ENCODE peak calls at places on chromosomes 12 and 14, in nine cellular contexts. One of them, this sample, is unnamed.

GRCh38 chr12:44076892-44077291 is 241.0 kb downstream of the TMEM117 start:
- DNase-seq in CD8-positive, alpha-beta T cell: no peak
- DNase-seq in PC-9: no peak
- DNase-seq in lower lobe of right lung: no peak
- DNase-seq in fibroblast of pulmonary artery: no peak
- DNase-seq in GM12864: no peak
- DNase-seq in ascending aorta: no peak
- DNase-seq in A549: no peak
- DNase-seq in body of pancreas: no peak
- DNase-seq in this sample: no peak

GRCh38 chr12:6626654-6627283 is 9.0 kb downstream of the LPAR5 start:
- DNase-seq in A549: no peak
- DNase-seq in fibroblast of pulmonary artery: peak
- DNase-seq in lower lobe of right lung: no peak
- DNase-seq in GM12864: no peak
- DNase-seq in ascending aorta: no peak
- DNase-seq in CD8-positive, alpha-beta T cell: peak
- DNase-seq in PC-9: no peak
- DNase-seq in body of pancreas: no peak
- DNase-seq in this sample: no peak

GRCh38 chr14:90511795-90512331 is 115.0 kb downstream of the CALM1 start:
- DNase-seq in CD8-positive, alpha-beta T cell: no peak
- DNase-seq in ascending aorta: no peak
- DNase-seq in PC-9: no peak
- DNase-seq in fibroblast of pulmonary artery: no peak
- DNase-seq in lower lobe of right lung: no peak
- DNase-seq in GM12864: no peak
- DNase-seq in body of pancreas: no peak
- DNase-seq in A549: no peak
- DNase-seq in this sample: no peak

GRCh38 chr12:92871121-92871520 is 58.0 kb downstream of the EEA1 start:
- DNase-seq in lower lobe of right lung: no peak
- DNase-seq in ascending aorta: no peak
- DNase-seq in GM12864: no peak
- DNase-seq in body of pancreas: no peak
- DNase-seq in A549: no peak
- DNase-seq in CD8-positive, alpha-beta T cell: no peak
- DNase-seq in fibroblast of pulmonary artery: no peak
- DNase-seq in PC-9: no peak
- DNase-seq in this sample: no peak

GRCh38 chr14:65286443-65286842 is 126.1 kb upstream of the FUT8 start:
- DNase-seq in CD8-positive, alpha-beta T cell: no peak
- DNase-seq in A549: peak
- DNase-seq in body of pancreas: no peak
- DNase-seq in GM12864: no peak
- DNase-seq in PC-9: no peak
- DNase-seq in fibroblast of pulmonary artery: peak
- DNase-seq in ascending aorta: no peak
- DNase-seq in lower lobe of right lung: no peak
- DNase-seq in this sample: no peak

GRCh38 chr14:104547310-104547997 is 32.1 kb upstream of the C14orf180 start:
- DNase-seq in A549: no peak
- DNase-seq in lower lobe of right lung: no peak
- DNase-seq in ascending aorta: no peak
- DNase-seq in CD8-positive, alpha-beta T cell: no peak
- DNase-seq in body of pancreas: no peak
- DNase-seq in PC-9: no peak
- DNase-seq in GM12864: no peak
- DNase-seq in fibroblast of pulmonary artery: no peak
- DNase-seq in this sample: no peak

GRCh38 chr14:40119321-40119720 is 687.1 kb upstream of the FBXO33 start:
- DNase-seq in body of pancreas: no peak
- DNase-seq in PC-9: no peak
- DNase-seq in ascending aorta: no peak
- DNase-seq in fibroblast of pulmonary artery: no peak
- DNase-seq in lower lobe of right lung: no peak
- DNase-seq in A549: no peak
- DNase-seq in CD8-positive, alpha-beta T cell: no peak
- DNase-seq in GM12864: no peak
- DNase-seq in this sample: peak

GRCh38 chr12:14836336-14837210 is 6.8 kb downstream of the ART4 start:
- DNase-seq in CD8-positive, alpha-beta T cell: no peak
- DNase-seq in ascending aorta: no peak
- DNase-seq in A549: peak
- DNase-seq in lower lobe of right lung: no peak
- DNase-seq in body of pancreas: no peak
- DNase-seq in GM12864: no peak
- DNase-seq in PC-9: peak
- DNase-seq in fibroblast of pulmonary artery: peak
- DNase-seq in this sample: peak

GRCh38 chr12:132315507-132315906 is 13.9 kb downstream of the GALNT9 start:
- DNase-seq in body of pancreas: no peak
- DNase-seq in PC-9: no peak
- DNase-seq in lower lobe of right lung: peak
- DNase-seq in fibroblast of pulmonary artery: no peak
- DNase-seq in ascending aorta: no peak
- DNase-seq in GM12864: no peak
- DNase-seq in CD8-positive, alpha-beta T cell: no peak
- DNase-seq in A549: no peak
- DNase-seq in this sample: no peak

GRCh38 chr14:44361083-44361482 is 146.0 kb downstream of the FSCB start:
- DNase-seq in GM12864: no peak
- DNase-seq in A549: no peak
- DNase-seq in PC-9: no peak
- DNase-seq in fibroblast of pulmonary artery: no peak
- DNase-seq in CD8-positive, alpha-beta T cell: no peak
- DNase-seq in body of pancreas: no peak
- DNase-seq in ascending aorta: no peak
- DNase-seq in lower lobe of right lung: no peak
- DNase-seq in this sample: no peak

GRCh38 chr12:49540229-49541139 is 1.7 kb downstream of the KCNH3 start:
- DNase-seq in body of pancreas: no peak
- DNase-seq in fibroblast of pulmonary artery: no peak
- DNase-seq in A549: no peak
- DNase-seq in ascending aorta: no peak
- DNase-seq in lower lobe of right lung: no peak
- DNase-seq in GM12864: no peak
- DNase-seq in PC-9: no peak
- DNase-seq in CD8-positive, alpha-beta T cell: no peak
- DNase-seq in this sample: no peak

GRCh38 chr14:103713304-103714062 is 1.8 kb downstream of the XRCC3 start:
- DNase-seq in A549: no peak
- DNase-seq in ascending aorta: no peak
- DNase-seq in fibroblast of pulmonary artery: no peak
- DNase-seq in body of pancreas: no peak
- DNase-seq in GM12864: no peak
- DNase-seq in PC-9: no peak
- DNase-seq in CD8-positive, alpha-beta T cell: no peak
- DNase-seq in lower lobe of right lung: no peak
- DNase-seq in this sample: peak

GRCh38 chr12:109467978-109468676 is 9.0 kb downstream of the KCTD10 start:
- DNase-seq in ascending aorta: no peak
- DNase-seq in lower lobe of right lung: peak
- DNase-seq in CD8-positive, alpha-beta T cell: no peak
- DNase-seq in body of pancreas: no peak
- DNase-seq in PC-9: no peak
- DNase-seq in A549: no peak
- DNase-seq in fibroblast of pulmonary artery: no peak
- DNase-seq in GM12864: no peak
- DNase-seq in this sample: no peak

GRCh38 chr12:100427078-100427477 is 46.6 kb upstream of the NR1H4 start:
- DNase-seq in GM12864: no peak
- DNase-seq in CD8-positive, alpha-beta T cell: no peak
- DNase-seq in PC-9: no peak
- DNase-seq in fibroblast of pulmonary artery: peak
- DNase-seq in lower lobe of right lung: no peak
- DNase-seq in A549: peak
- DNase-seq in body of pancreas: no peak
- DNase-seq in ascending aorta: no peak
- DNase-seq in this sample: peak

GRCh38 chr12:401235-402126 is at the start of gene CCDC77:
- DNase-seq in CD8-positive, alpha-beta T cell: peak
- DNase-seq in PC-9: peak
- DNase-seq in fibroblast of pulmonary artery: peak
- DNase-seq in A549: peak
- DNase-seq in GM12864: peak
- DNase-seq in lower lobe of right lung: peak
- DNase-seq in ascending aorta: peak
- DNase-seq in body of pancreas: peak
- DNase-seq in this sample: peak

GRCh38 chr12:124387510-124387855 is 92.6 kb downstream of the RFLNA start:
- DNase-seq in CD8-positive, alpha-beta T cell: no peak
- DNase-seq in ascending aorta: no peak
- DNase-seq in A549: no peak
- DNase-seq in GM12864: no peak
- DNase-seq in lower lobe of right lung: peak
- DNase-seq in fibroblast of pulmonary artery: no peak
- DNase-seq in body of pancreas: peak
- DNase-seq in PC-9: peak
- DNase-seq in this sample: no peak

GRCh38 chr14:68940614-68941185 is 38.4 kb downstream of the ACTN1 start:
- DNase-seq in GM12864: no peak
- DNase-seq in CD8-positive, alpha-beta T cell: no peak
- DNase-seq in body of pancreas: no peak
- DNase-seq in PC-9: no peak
- DNase-seq in A549: no peak
- DNase-seq in lower lobe of right lung: no peak
- DNase-seq in ascending aorta: no peak
- DNase-seq in fibroblast of pulmonary artery: no peak
- DNase-seq in this sample: no peak

GRCh38 chr14:68942281-68943035 is 36.6 kb downstream of the ACTN1 start:
- DNase-seq in GM12864: no peak
- DNase-seq in fibroblast of pulmonary artery: no peak
- DNase-seq in PC-9: peak
- DNase-seq in A549: no peak
- DNase-seq in CD8-positive, alpha-beta T cell: no peak
- DNase-seq in lower lobe of right lung: no peak
- DNase-seq in body of pancreas: no peak
- DNase-seq in ascending aorta: no peak
- DNase-seq in this sample: no peak

GRCh38 chr14:68943107-68943506 is 36.0 kb downstream of the ACTN1 start:
- DNase-seq in PC-9: no peak
- DNase-seq in A549: no peak
- DNase-seq in body of pancreas: peak
- DNase-seq in fibroblast of pulmonary artery: no peak
- DNase-seq in GM12864: no peak
- DNase-seq in CD8-positive, alpha-beta T cell: no peak
- DNase-seq in ascending aorta: no peak
- DNase-seq in lower lobe of right lung: no peak
- DNase-seq in this sample: no peak

GRCh38 chr14:68939893-68940613 is 39.0 kb downstream of the ACTN1 start:
- DNase-seq in lower lobe of right lung: no peak
- DNase-seq in fibroblast of pulmonary artery: peak
- DNase-seq in body of pancreas: peak
- DNase-seq in GM12864: no peak
- DNase-seq in CD8-positive, alpha-beta T cell: no peak
- DNase-seq in PC-9: peak
- DNase-seq in ascending aorta: peak
- DNase-seq in A549: peak
- DNase-seq in this sample: peak

DNA sequence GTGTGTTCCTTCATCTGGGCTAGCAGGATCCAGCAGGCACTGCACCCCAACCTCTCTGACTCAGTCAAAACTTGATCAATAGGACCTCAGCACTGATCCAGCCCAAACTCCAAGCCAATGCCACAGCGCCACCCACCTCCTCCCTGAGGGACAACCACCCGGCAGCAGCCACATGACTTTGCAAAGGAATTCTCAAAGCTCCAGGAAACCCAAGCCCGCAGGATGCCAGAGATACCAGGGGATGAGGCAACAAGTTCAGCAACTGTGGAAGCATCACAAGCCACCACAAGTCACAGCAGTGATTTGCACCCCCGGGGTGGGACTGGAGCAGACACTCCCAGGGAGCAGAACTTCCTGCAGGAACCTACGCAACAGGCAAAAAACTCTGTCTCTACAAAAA is 37.3 kb downstream of the ACTN1 start:
- DNase-seq in A549: peak
- DNase-seq in lower lobe of right lung: no peak
- DNase-seq in GM12864: no peak
- DNase-seq in CD8-positive, alpha-beta T cell: no peak
- DNase-seq in body of pancreas: peak
- DNase-seq in ascending aorta: no peak
- DNase-seq in PC-9: peak
- DNase-seq in fibroblast of pulmonary artery: peak
- DNase-seq in this sample: peak
- TF ChIP-seq CTCF in A549: peak
- TF ChIP-seq CTCF in lower lobe of right lung: no peak
- TF ChIP-seq CTCF in GM12864: peak
- TF ChIP-seq CTCF in CD8-positive, alpha-beta T cell: no peak
- TF ChIP-seq CTCF in body of pancreas: no peak
- TF ChIP-seq CTCF in ascending aorta: peak
- TF ChIP-seq CTCF in PC-9: peak
- TF ChIP-seq CTCF in fibroblast of pulmonary artery: peak
- TF ChIP-seq CTCF in this sample: peak

GRCh38 chr14:64196668-64197411 is 97.3 kb downstream of the ESR2 start:
- DNase-seq in body of pancreas: peak
- DNase-seq in fibroblast of pulmonary artery: peak
- DNase-seq in lower lobe of right lung: peak
- DNase-seq in ascending aorta: no peak
- DNase-seq in CD8-positive, alpha-beta T cell: no peak
- DNase-seq in GM12864: no peak
- DNase-seq in A549: no peak
- DNase-seq in PC-9: no peak
- DNase-seq in this sample: peak
- H3K4me3 ChIP-seq in body of pancreas: no peak
- H3K4me3 ChIP-seq in fibroblast of pulmonary artery: peak
- H3K4me3 ChIP-seq in lower lobe of right lung: peak
- H3K4me3 ChIP-seq in ascending aorta: peak
- H3K4me3 ChIP-seq in CD8-positive, alpha-beta T cell: no peak
- H3K4me3 ChIP-seq in GM12864: peak
- H3K4me3 ChIP-seq in A549: no peak
- H3K4me3 ChIP-seq in PC-9: no peak
- H3K4me3 ChIP-seq in this sample: peak

DNA sequence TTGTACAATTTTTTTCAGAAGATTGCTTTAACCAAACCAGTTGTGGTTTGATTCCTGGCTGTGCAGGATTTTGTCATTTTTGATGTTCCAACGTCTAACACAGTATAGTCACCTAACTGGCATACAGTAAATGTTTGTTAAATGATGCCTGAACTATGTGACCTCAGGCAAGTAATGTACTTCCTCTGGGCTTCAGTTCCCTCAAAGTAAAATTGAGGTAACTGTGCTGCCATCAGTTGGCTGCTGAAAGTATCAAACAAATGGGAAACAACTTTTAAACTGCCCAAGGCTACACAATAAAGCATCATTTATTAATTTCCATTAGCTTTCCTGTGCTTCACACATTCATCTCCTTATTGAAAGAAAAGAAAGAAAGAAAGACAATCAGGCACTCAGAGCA is 4.3 kb downstream of the TM7SF3 start:
- DNase-seq in ascending aorta: no peak
- DNase-seq in fibroblast of pulmonary artery: no peak
- DNase-seq in PC-9: no peak
- DNase-seq in A549: no peak
- DNase-seq in lower lobe of right lung: no peak
- DNase-seq in GM12864: no peak
- DNase-seq in CD8-positive, alpha-beta T cell: no peak
- DNase-seq in body of pancreas: no peak
- DNase-seq in this sample: no peak
- TF ChIP-seq CTCF in ascending aorta: no peak
- TF ChIP-seq CTCF in fibroblast of pulmonary artery: no peak
- TF ChIP-seq CTCF in PC-9: no peak
- TF ChIP-seq CTCF in A549: no peak
- TF ChIP-seq CTCF in lower lobe of right lung: no peak
- TF ChIP-seq CTCF in GM12864: no peak
- TF ChIP-seq CTCF in CD8-positive, alpha-beta T cell: no peak
- TF ChIP-seq CTCF in body of pancreas: no peak
- TF ChIP-seq CTCF in this sample: no peak

GRCh38 chr12:115474525-115475353 is 790.8 kb upstream of the TBX3 start:
- DNase-seq in body of pancreas: no peak
- DNase-seq in GM12864: no peak
- DNase-seq in A549: no peak
- DNase-seq in ascending aorta: no peak
- DNase-seq in fibroblast of pulmonary artery: no peak
- DNase-seq in PC-9: no peak
- DNase-seq in lower lobe of right lung: no peak
- DNase-seq in CD8-positive, alpha-beta T cell: no peak
- DNase-seq in this sample: no peak
- H3K4me3 ChIP-seq in body of pancreas: no peak
- H3K4me3 ChIP-seq in GM12864: no peak
- H3K4me3 ChIP-seq in A549: no peak
- H3K4me3 ChIP-seq in ascending aorta: no peak
- H3K4me3 ChIP-seq in fibroblast of pulmonary artery: no peak
- H3K4me3 ChIP-seq in PC-9: no peak
- H3K4me3 ChIP-seq in lower lobe of right lung: no peak
- H3K4me3 ChIP-seq in CD8-positive, alpha-beta T cell: no peak
- H3K4me3 ChIP-seq in this sample: no peak